ENCODE peak calls at places on chromosomes 2 and 18, in eight cellular contexts. One of them, this sample, is unnamed.

GRCh38 chr2:235614900-235615712 is 121.3 kb downstream of the AGAP1 start:
- DNase-seq in right cardiac atrium: peak; percentile 84
- DNase-seq in transverse colon: peak; percentile 20
- DNase-seq in left ventricle myocardium inferior: peak; percentile 66
- DNase-seq in effector memory CD4-positive, alpha-beta T cell: no peak
- DNase-seq in heart left ventricle: peak; percentile 60
- DNase-seq in spleen: no peak
- DNase-seq in body of pancreas: no peak
- DNase-seq in this sample: peak; percentile 84

GRCh38 chr2:108129636-108130035 is 110.1 kb upstream of the SULT1C3 start:
- DNase-seq in right cardiac atrium: no peak
- DNase-seq in transverse colon: no peak
- DNase-seq in left ventricle myocardium inferior: no peak
- DNase-seq in effector memory CD4-positive, alpha-beta T cell: no peak
- DNase-seq in heart left ventricle: no peak
- DNase-seq in spleen: no peak
- DNase-seq in body of pancreas: no peak
- DNase-seq in this sample: no peak

GRCh38 chr2:33441235-33441810 is 35.1 kb upstream of the RASGRP3 start:
- DNase-seq in right cardiac atrium: peak; percentile 65
- DNase-seq in transverse colon: peak; percentile 15
- DNase-seq in left ventricle myocardium inferior: peak; percentile 37
- DNase-seq in effector memory CD4-positive, alpha-beta T cell: no peak
- DNase-seq in heart left ventricle: peak; percentile 62
- DNase-seq in spleen: no peak
- DNase-seq in body of pancreas: peak; percentile 25
- DNase-seq in this sample: peak; percentile 76

GRCh38 chr18:2878656-2879330 is 32.0 kb downstream of the EMILIN2 start:
- DNase-seq in right cardiac atrium: no peak
- DNase-seq in transverse colon: no peak
- DNase-seq in left ventricle myocardium inferior: no peak
- DNase-seq in effector memory CD4-positive, alpha-beta T cell: no peak
- DNase-seq in heart left ventricle: no peak
- DNase-seq in spleen: no peak
- DNase-seq in body of pancreas: no peak
- DNase-seq in this sample: peak; percentile 61

GRCh38 chr2:207953354-207953753 is 72.0 kb downstream of the PLEKHM3 start:
- DNase-seq in right cardiac atrium: no peak
- DNase-seq in transverse colon: no peak
- DNase-seq in left ventricle myocardium inferior: no peak
- DNase-seq in effector memory CD4-positive, alpha-beta T cell: no peak
- DNase-seq in heart left ventricle: no peak
- DNase-seq in spleen: no peak
- DNase-seq in body of pancreas: no peak
- DNase-seq in this sample: no peak

GRCh38 chr2:1492696-1493095 is 79.4 kb downstream of the TPO start:
- DNase-seq in right cardiac atrium: no peak
- DNase-seq in transverse colon: no peak
- DNase-seq in left ventricle myocardium inferior: no peak
- DNase-seq in effector memory CD4-positive, alpha-beta T cell: no peak
- DNase-seq in heart left ventricle: peak; percentile 10
- DNase-seq in spleen: peak; percentile 67
- DNase-seq in body of pancreas: no peak
- DNase-seq in this sample: peak; percentile 69

GRCh38 chr18:63907649-63908048 is at the start of gene SERPINB10:
- DNase-seq in right cardiac atrium: no peak
- DNase-seq in transverse colon: no peak
- DNase-seq in left ventricle myocardium inferior: no peak
- DNase-seq in effector memory CD4-positive, alpha-beta T cell: no peak
- DNase-seq in heart left ventricle: no peak
- DNase-seq in spleen: no peak
- DNase-seq in body of pancreas: no peak
- DNase-seq in this sample: no peak

GRCh38 chr2:72220170-72220569 is 72.5 kb upstream of the CYP26B1 start:
- DNase-seq in right cardiac atrium: no peak
- DNase-seq in transverse colon: no peak
- DNase-seq in left ventricle myocardium inferior: no peak
- DNase-seq in effector memory CD4-positive, alpha-beta T cell: no peak
- DNase-seq in heart left ventricle: no peak
- DNase-seq in spleen: no peak
- DNase-seq in body of pancreas: no peak
- DNase-seq in this sample: no peak

GRCh38 chr2:114293355-114293754 is 149.1 kb upstream of the DPP10 start:
- DNase-seq in right cardiac atrium: no peak
- DNase-seq in transverse colon: no peak
- DNase-seq in left ventricle myocardium inferior: no peak
- DNase-seq in effector memory CD4-positive, alpha-beta T cell: no peak
- DNase-seq in heart left ventricle: no peak
- DNase-seq in spleen: no peak
- DNase-seq in body of pancreas: no peak
- DNase-seq in this sample: no peak

GRCh38 chr2:36351291-36352023 is 4.1 kb upstream of the CRIM1 start:
- DNase-seq in right cardiac atrium: no peak
- DNase-seq in transverse colon: no peak
- DNase-seq in left ventricle myocardium inferior: no peak
- DNase-seq in effector memory CD4-positive, alpha-beta T cell: no peak
- DNase-seq in heart left ventricle: no peak
- DNase-seq in spleen: no peak
- DNase-seq in body of pancreas: no peak
- DNase-seq in this sample: no peak

GRCh38 chr18:9079863-9080528 is 22.5 kb upstream of the NDUFV2 start:
- DNase-seq in right cardiac atrium: no peak
- DNase-seq in transverse colon: no peak
- DNase-seq in left ventricle myocardium inferior: no peak
- DNase-seq in effector memory CD4-positive, alpha-beta T cell: no peak
- DNase-seq in heart left ventricle: no peak
- DNase-seq in spleen: no peak
- DNase-seq in body of pancreas: no peak
- DNase-seq in this sample: no peak

GRCh38 chr2:1739322-1739957 is 4.9 kb downstream of the PXDN start:
- DNase-seq in right cardiac atrium: peak; percentile 19
- DNase-seq in transverse colon: no peak
- DNase-seq in left ventricle myocardium inferior: no peak
- DNase-seq in effector memory CD4-positive, alpha-beta T cell: no peak
- DNase-seq in heart left ventricle: no peak
- DNase-seq in spleen: no peak
- DNase-seq in body of pancreas: no peak
- DNase-seq in this sample: no peak

GRCh38 chr18:26425148-26425531 is 123.2 kb downstream of the KCTD1 start:
- DNase-seq in right cardiac atrium: no peak
- DNase-seq in transverse colon: no peak
- DNase-seq in left ventricle myocardium inferior: no peak
- DNase-seq in effector memory CD4-positive, alpha-beta T cell: no peak
- DNase-seq in heart left ventricle: no peak
- DNase-seq in spleen: no peak
- DNase-seq in body of pancreas: no peak
- DNase-seq in this sample: no peak

DNA sequence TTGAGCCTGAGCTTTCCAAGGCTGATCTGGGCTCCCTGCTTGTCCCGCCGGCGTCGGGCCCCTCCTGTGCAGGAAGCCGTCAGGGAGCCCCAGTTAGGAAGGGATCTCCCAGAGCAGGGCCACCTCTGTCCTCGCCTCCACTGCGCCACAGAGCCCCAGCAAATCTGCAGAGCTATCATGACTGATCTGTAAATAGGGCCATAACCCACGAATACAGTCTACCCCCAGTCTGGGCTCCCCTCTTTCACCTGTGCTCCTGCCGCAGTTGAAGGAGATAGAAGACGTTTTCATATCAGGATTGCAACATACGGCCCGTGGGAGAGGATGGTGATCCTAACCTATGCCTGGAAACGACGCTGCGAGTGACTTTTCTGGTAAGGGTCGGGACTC is 138.7 kb downstream of the PTGR3 start:
- DNase-seq in right cardiac atrium: no peak
- DNase-seq in transverse colon: no peak
- DNase-seq in left ventricle myocardium inferior: no peak
- DNase-seq in effector memory CD4-positive, alpha-beta T cell: no peak
- DNase-seq in heart left ventricle: no peak
- DNase-seq in spleen: peak; percentile 78
- DNase-seq in body of pancreas: no peak
- DNase-seq in this sample: no peak
- H3K4me3 ChIP-seq in right cardiac atrium: no peak overlapping the region
- H3K4me3 ChIP-seq in transverse colon: no peak overlapping the region
- H3K4me3 ChIP-seq in left ventricle myocardium inferior: peak overlapping the region; percentile 52
- H3K4me3 ChIP-seq in effector memory CD4-positive, alpha-beta T cell: peak overlapping the region; percentile 45
- H3K4me3 ChIP-seq in heart left ventricle: peak overlapping the region; percentile 38
- H3K4me3 ChIP-seq in spleen: peak overlapping the region; percentile 62
- H3K4me3 ChIP-seq in body of pancreas: no peak overlapping the region
- H3K4me3 ChIP-seq in this sample: no peak overlapping the region

GRCh38 chr2:238060542-238061309 is at the start of gene SCLY:
- DNase-seq in right cardiac atrium: peak; percentile 99
- DNase-seq in transverse colon: peak; percentile 97
- DNase-seq in left ventricle myocardium inferior: peak; percentile 98
- DNase-seq in effector memory CD4-positive, alpha-beta T cell: peak; percentile 97
- DNase-seq in heart left ventricle: peak; percentile 99
- DNase-seq in spleen: peak; percentile 99
- DNase-seq in body of pancreas: peak; percentile 97
- DNase-seq in this sample: peak; percentile 99

GRCh38 chr2:238061310-238062202 is 755 bp downstream of the SCLY start:
- DNase-seq in right cardiac atrium: no peak
- DNase-seq in transverse colon: peak; percentile 35
- DNase-seq in left ventricle myocardium inferior: peak; percentile 19
- DNase-seq in effector memory CD4-positive, alpha-beta T cell: no peak
- DNase-seq in heart left ventricle: no peak
- DNase-seq in spleen: peak; percentile 80
- DNase-seq in body of pancreas: peak; percentile 45
- DNase-seq in this sample: no peak

GRCh38 chr2:238055841-238056240 is 5.0 kb upstream of the SCLY start:
- DNase-seq in right cardiac atrium: no peak
- DNase-seq in transverse colon: no peak
- DNase-seq in left ventricle myocardium inferior: no peak
- DNase-seq in effector memory CD4-positive, alpha-beta T cell: no peak
- DNase-seq in heart left ventricle: no peak
- DNase-seq in spleen: no peak
- DNase-seq in body of pancreas: no peak
- DNase-seq in this sample: no peak

GRCh38 chr2:238060096-238060541 is 682 bp upstream of the SCLY start:
- DNase-seq in right cardiac atrium: no peak
- DNase-seq in transverse colon: no peak
- DNase-seq in left ventricle myocardium inferior: no peak
- DNase-seq in effector memory CD4-positive, alpha-beta T cell: no peak
- DNase-seq in heart left ventricle: no peak
- DNase-seq in spleen: no peak
- DNase-seq in body of pancreas: no peak
- DNase-seq in this sample: no peak

DNA sequence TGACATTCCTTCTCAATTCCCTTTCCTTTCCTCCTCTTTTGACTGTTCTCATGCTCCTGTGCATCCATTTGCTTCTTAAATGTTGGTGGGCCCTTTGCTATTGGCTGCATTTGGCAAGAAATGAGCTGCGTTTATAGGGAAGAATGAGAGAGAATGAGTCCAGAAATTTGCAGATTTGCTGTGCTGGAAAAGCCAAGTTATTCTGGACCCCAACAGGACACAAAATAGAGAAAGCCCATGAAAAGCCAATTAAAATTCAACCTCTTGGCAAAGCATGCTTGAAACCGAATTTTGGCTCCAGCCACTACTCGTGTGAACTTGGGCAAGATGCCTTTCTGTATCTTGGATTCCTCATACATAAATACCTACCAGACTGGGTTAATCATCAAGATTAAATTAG is 1.3 kb upstream of the SCLY start:
- DNase-seq in right cardiac atrium: no peak
- DNase-seq in transverse colon: no peak
- DNase-seq in left ventricle myocardium inferior: no peak
- DNase-seq in effector memory CD4-positive, alpha-beta T cell: no peak
- DNase-seq in heart left ventricle: no peak
- DNase-seq in spleen: no peak
- DNase-seq in body of pancreas: no peak
- DNase-seq in this sample: no peak
- H3K27ac ChIP-seq in right cardiac atrium: no peak overlapping the region
- H3K27ac ChIP-seq in transverse colon: no peak overlapping the region
- H3K27ac ChIP-seq in left ventricle myocardium inferior: no peak overlapping the region
- H3K27ac ChIP-seq in effector memory CD4-positive, alpha-beta T cell: no peak overlapping the region
- H3K27ac ChIP-seq in heart left ventricle: no peak overlapping the region
- H3K27ac ChIP-seq in spleen: no peak overlapping the region
- H3K27ac ChIP-seq in body of pancreas: no peak overlapping the region
- H3K27ac ChIP-seq in this sample: no peak overlapping the region

GRCh38 chr2:55027226-55027625 is 23.0 kb downstream of the RTN4 start:
- DNase-seq in right cardiac atrium: no peak
- DNase-seq in transverse colon: no peak
- DNase-seq in left ventricle myocardium inferior: no peak
- DNase-seq in effector memory CD4-positive, alpha-beta T cell: no peak
- DNase-seq in heart left ventricle: no peak
- DNase-seq in spleen: no peak
- DNase-seq in body of pancreas: no peak
- DNase-seq in this sample: no peak
- H3K4me3 ChIP-seq in right cardiac atrium: no peak overlapping the region
- H3K4me3 ChIP-seq in transverse colon: no peak overlapping the region
- H3K4me3 ChIP-seq in left ventricle myocardium inferior: no peak overlapping the region
- H3K4me3 ChIP-seq in effector memory CD4-positive, alpha-beta T cell: no peak overlapping the region
- H3K4me3 ChIP-seq in heart left ventricle: no peak overlapping the region
- H3K4me3 ChIP-seq in spleen: no peak overlapping the region
- H3K4me3 ChIP-seq in body of pancreas: no peak overlapping the region
- H3K4me3 ChIP-seq in this sample: no peak overlapping the region

GRCh38 chr2:65392609-65393008 is 39.8 kb downstream of the SPRED2 start:
- DNase-seq in right cardiac atrium: no peak
- DNase-seq in transverse colon: no peak
- DNase-seq in left ventricle myocardium inferior: no peak
- DNase-seq in effector memory CD4-positive, alpha-beta T cell: no peak
- DNase-seq in heart left ventricle: no peak
- DNase-seq in spleen: no peak
- DNase-seq in body of pancreas: no peak
- DNase-seq in this sample: no peak

GRCh38 chr2:65396348-65397026 is 35.9 kb downstream of the SPRED2 start:
- DNase-seq in right cardiac atrium: no peak
- DNase-seq in transverse colon: peak; percentile 41
- DNase-seq in left ventricle myocardium inferior: no peak
- DNase-seq in effector memory CD4-positive, alpha-beta T cell: no peak
- DNase-seq in heart left ventricle: no peak
- DNase-seq in spleen: no peak
- DNase-seq in body of pancreas: no peak
- DNase-seq in this sample: no peak

GRCh38 chr2:65395621-65396347 is 36.6 kb downstream of the SPRED2 start:
- DNase-seq in right cardiac atrium: no peak
- DNase-seq in transverse colon: no peak
- DNase-seq in left ventricle myocardium inferior: no peak
- DNase-seq in effector memory CD4-positive, alpha-beta T cell: no peak
- DNase-seq in heart left ventricle: no peak
- DNase-seq in spleen: no peak
- DNase-seq in body of pancreas: no peak
- DNase-seq in this sample: no peak

GRCh38 chr2:65393743-65394422 is 38.5 kb downstream of the SPRED2 start:
- DNase-seq in right cardiac atrium: no peak
- DNase-seq in transverse colon: no peak
- DNase-seq in left ventricle myocardium inferior: no peak
- DNase-seq in effector memory CD4-positive, alpha-beta T cell: no peak
- DNase-seq in heart left ventricle: no peak
- DNase-seq in spleen: no peak
- DNase-seq in body of pancreas: no peak
- DNase-seq in this sample: no peak

DNA sequence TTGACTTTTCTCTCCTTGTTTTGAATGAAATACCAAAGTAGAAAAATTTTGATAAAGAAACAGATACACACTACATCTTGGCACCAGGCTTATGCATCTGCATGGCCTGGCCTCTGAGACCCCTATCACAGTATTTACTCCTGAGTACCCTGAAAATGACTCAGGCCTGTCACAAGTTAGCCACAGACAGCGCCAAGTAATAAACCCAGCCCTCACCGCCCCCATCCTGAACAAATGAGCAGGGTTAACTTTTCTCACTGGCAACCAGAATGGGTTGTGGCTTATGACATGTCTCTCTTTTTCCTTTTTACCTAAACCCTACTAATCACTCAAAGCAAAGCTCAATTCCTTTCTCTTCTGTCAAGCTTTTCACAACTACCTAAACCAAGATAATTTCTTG is 35.3 kb downstream of the SPRED2 start:
- DNase-seq in right cardiac atrium: no peak
- DNase-seq in transverse colon: no peak
- DNase-seq in left ventricle myocardium inferior: no peak
- DNase-seq in effector memory CD4-positive, alpha-beta T cell: no peak
- DNase-seq in heart left ventricle: no peak
- DNase-seq in spleen: no peak
- DNase-seq in body of pancreas: no peak
- DNase-seq in this sample: no peak
- H3K27ac ChIP-seq in right cardiac atrium: no peak overlapping the region
- H3K27ac ChIP-seq in transverse colon: peak overlapping the region; percentile 70
- H3K27ac ChIP-seq in left ventricle myocardium inferior: peak overlapping the region; percentile 1
- H3K27ac ChIP-seq in effector memory CD4-positive, alpha-beta T cell: no peak overlapping the region
- H3K27ac ChIP-seq in heart left ventricle: no peak overlapping the region
- H3K27ac ChIP-seq in spleen: no peak overlapping the region
- H3K27ac ChIP-seq in body of pancreas: no peak overlapping the region
- H3K27ac ChIP-seq in this sample: peak overlapping the region; percentile 12

This sample was measured in coronary artery.